ENCODE peak calls at places on chromosomes 1 and 21, in six cellular contexts. One of them, this sample, is unnamed.
A peak's percentile ranks its signal among the peaks of the same experiment; 100 is the strongest.

GRCh38 chr1:234960722-234961467 is 167.7 kb downstream of the TOMM20 start:
- DNase-seq in vagina: no peak
- DNase-seq in colonic mucosa: peak; percentile 85
- DNase-seq in DND-41: no peak
- DNase-seq in sigmoid colon: peak; percentile 66
- DNase-seq in A549: peak; percentile 97
- DNase-seq in this sample: no peak

GRCh38 chr1:41215623-41216022 is 26.5 kb downstream of the SCMH1 start:
- DNase-seq in sigmoid colon: no peak
- DNase-seq in DND-41: no peak
- DNase-seq in colonic mucosa: no peak
- DNase-seq in vagina: no peak
- DNase-seq in A549: no peak
- DNase-seq in this sample: no peak

GRCh38 chr1:11989669-11990068 is 9.4 kb downstream of the MFN2 start:
- DNase-seq in A549: no peak
- DNase-seq in DND-41: no peak
- DNase-seq in vagina: no peak
- DNase-seq in colonic mucosa: no peak
- DNase-seq in sigmoid colon: no peak
- DNase-seq in this sample: no peak

GRCh38 chr1:55120538-55120937 is 81.2 kb downstream of the PCSK9 start:
- DNase-seq in sigmoid colon: no peak
- DNase-seq in colonic mucosa: no peak
- DNase-seq in vagina: no peak
- DNase-seq in DND-41: no peak
- DNase-seq in A549: no peak
- DNase-seq in this sample: no peak

GRCh38 chr21:45415188-45415942 is 10.4 kb downstream of the COL18A1 start:
- DNase-seq in colonic mucosa: no peak
- DNase-seq in vagina: no peak
- DNase-seq in A549: no peak
- DNase-seq in DND-41: no peak
- DNase-seq in sigmoid colon: peak; percentile 61
- DNase-seq in this sample: no peak

GRCh38 chr1:24318988-24319863 is at the start of gene GRHL3:
- DNase-seq in DND-41: no peak
- DNase-seq in colonic mucosa: peak; percentile 79
- DNase-seq in A549: no peak
- DNase-seq in sigmoid colon: no peak
- DNase-seq in vagina: no peak
- DNase-seq in this sample: no peak

GRCh38 chr21:34844924-34845238 is 176.1 kb downstream of the CLIC6 start:
- DNase-seq in colonic mucosa: no peak
- DNase-seq in vagina: no peak
- DNase-seq in DND-41: no peak
- DNase-seq in sigmoid colon: no peak
- DNase-seq in A549: no peak
- DNase-seq in this sample: no peak

GRCh38 chr1:65992160-65993046 is 199.7 kb downstream of the PDE4B start:
- DNase-seq in vagina: no peak
- DNase-seq in A549: peak; percentile 84
- DNase-seq in sigmoid colon: no peak
- DNase-seq in DND-41: no peak
- DNase-seq in colonic mucosa: no peak
- DNase-seq in this sample: no peak

GRCh38 chr1:64033667-64034215 is 169.7 kb upstream of the UBE2U start:
- DNase-seq in A549: no peak
- DNase-seq in DND-41: no peak
- DNase-seq in vagina: no peak
- DNase-seq in colonic mucosa: no peak
- DNase-seq in sigmoid colon: no peak
- DNase-seq in this sample: peak; percentile 90

GRCh38 chr1:8091691-8092090 is 65.6 kb upstream of the ERRFI1 start:
- DNase-seq in sigmoid colon: no peak
- DNase-seq in colonic mucosa: no peak
- DNase-seq in vagina: no peak
- DNase-seq in A549: no peak
- DNase-seq in DND-41: no peak
- DNase-seq in this sample: no peak

GRCh38 chr1:100928128-100928527 is 32.2 kb downstream of the SLC30A7 start:
- DNase-seq in sigmoid colon: no peak
- DNase-seq in vagina: no peak
- DNase-seq in A549: peak; percentile 7
- DNase-seq in colonic mucosa: no peak
- DNase-seq in DND-41: no peak
- DNase-seq in this sample: no peak

GRCh38 chr1:248886237-248886895 is 19.7 kb upstream of the PGBD2 start:
- DNase-seq in vagina: no peak
- DNase-seq in sigmoid colon: no peak
- DNase-seq in colonic mucosa: no peak
- DNase-seq in A549: no peak
- DNase-seq in DND-41: no peak
- DNase-seq in this sample: no peak

GRCh38 chr1:243471754-243472725 is 216.2 kb downstream of the SDCCAG8 start:
- DNase-seq in colonic mucosa: no peak
- DNase-seq in DND-41: no peak
- DNase-seq in A549: no peak
- DNase-seq in sigmoid colon: no peak
- DNase-seq in vagina: no peak
- DNase-seq in this sample: no peak

GRCh38 chr1:205456383-205456867 is 580 bp upstream of the BLACAT1 start:
- DNase-seq in DND-41: no peak
- DNase-seq in A549: no peak
- DNase-seq in vagina: no peak
- DNase-seq in sigmoid colon: no peak
- DNase-seq in colonic mucosa: no peak
- DNase-seq in this sample: no peak

GRCh38 chr21:45945066-45945867 is 36.3 kb upstream of the COL6A1 start:
- DNase-seq in colonic mucosa: no peak
- DNase-seq in DND-41: no peak
- DNase-seq in vagina: no peak
- DNase-seq in sigmoid colon: no peak
- DNase-seq in A549: no peak
- DNase-seq in this sample: no peak

GRCh38 chr1:89589515-89589914 is 43.4 kb upstream of the LRRC8C start:
- DNase-seq in sigmoid colon: no peak
- DNase-seq in vagina: no peak
- DNase-seq in DND-41: no peak
- DNase-seq in colonic mucosa: no peak
- DNase-seq in A549: no peak
- DNase-seq in this sample: no peak

GRCh38 chr1:30471307-30471706 is 252.1 kb downstream of the MATN1 start:
- DNase-seq in sigmoid colon: no peak
- DNase-seq in vagina: no peak
- DNase-seq in A549: no peak
- DNase-seq in DND-41: no peak
- DNase-seq in colonic mucosa: no peak
- DNase-seq in this sample: no peak

GRCh38 chr1:208595236-208595635 is 351.1 kb upstream of the PLXNA2 start:
- DNase-seq in A549: no peak
- DNase-seq in DND-41: no peak
- DNase-seq in vagina: peak; percentile 70
- DNase-seq in colonic mucosa: no peak
- DNase-seq in sigmoid colon: no peak
- DNase-seq in this sample: no peak

GRCh38 chr1:153567621-153568366 is 2.1 kb upstream of the S100A2 start:
- DNase-seq in DND-41: no peak
- DNase-seq in sigmoid colon: no peak
- DNase-seq in vagina: no peak
- DNase-seq in colonic mucosa: peak; percentile 39
- DNase-seq in A549: peak; percentile 82
- DNase-seq in this sample: no peak

GRCh38 chr1:244695937-244696336 is 43.0 kb downstream of the DESI2 start:
- DNase-seq in DND-41: no peak
- DNase-seq in colonic mucosa: no peak
- DNase-seq in vagina: no peak
- DNase-seq in A549: no peak
- DNase-seq in sigmoid colon: no peak
- DNase-seq in this sample: no peak

DNA sequence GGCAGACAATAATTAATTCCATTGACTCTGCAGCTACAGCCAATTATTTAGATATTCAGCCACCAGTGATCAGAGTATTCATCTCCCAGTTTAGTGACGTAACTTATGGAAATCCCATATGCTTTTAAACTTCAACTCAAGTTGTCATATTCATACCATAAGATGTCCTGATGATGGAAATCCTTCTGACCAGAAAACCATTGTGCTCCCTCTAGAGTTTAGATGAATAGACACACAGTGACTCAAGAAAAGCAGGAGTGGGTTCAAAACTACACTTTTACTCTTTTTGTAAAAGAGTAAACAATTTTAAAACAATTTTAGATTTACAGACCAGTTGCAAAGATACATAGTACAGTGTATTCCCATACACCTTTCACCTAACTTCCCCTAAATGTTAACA is 463.7 kb downstream of the KCNT2 start:
- DNase-seq in sigmoid colon: no peak
- DNase-seq in A549: no peak
- DNase-seq in DND-41: no peak
- DNase-seq in colonic mucosa: no peak
- DNase-seq in vagina: no peak
- DNase-seq in this sample: no peak
- TF ChIP-seq CTCF in sigmoid colon: no peak
- TF ChIP-seq CTCF in A549: no peak
- TF ChIP-seq CTCF in DND-41: no peak
- TF ChIP-seq CTCF in colonic mucosa: no peak
- TF ChIP-seq CTCF in vagina: no peak
- TF ChIP-seq CTCF in this sample: no peak

GRCh38 chr1:233607252-233608119 is 6.4 kb upstream of the KCNK1 start:
- DNase-seq in sigmoid colon: no peak
- DNase-seq in A549: no peak
- DNase-seq in DND-41: no peak
- DNase-seq in colonic mucosa: peak; percentile 69
- DNase-seq in vagina: no peak
- DNase-seq in this sample: no peak
- H3K4me3 ChIP-seq in sigmoid colon: no peak overlapping the region
- H3K4me3 ChIP-seq in A549: no peak overlapping the region
- H3K4me3 ChIP-seq in DND-41: no peak overlapping the region
- H3K4me3 ChIP-seq in colonic mucosa: no peak overlapping the region
- H3K4me3 ChIP-seq in vagina: no peak overlapping the region
- H3K4me3 ChIP-seq in this sample: no peak overlapping the region

DNA sequence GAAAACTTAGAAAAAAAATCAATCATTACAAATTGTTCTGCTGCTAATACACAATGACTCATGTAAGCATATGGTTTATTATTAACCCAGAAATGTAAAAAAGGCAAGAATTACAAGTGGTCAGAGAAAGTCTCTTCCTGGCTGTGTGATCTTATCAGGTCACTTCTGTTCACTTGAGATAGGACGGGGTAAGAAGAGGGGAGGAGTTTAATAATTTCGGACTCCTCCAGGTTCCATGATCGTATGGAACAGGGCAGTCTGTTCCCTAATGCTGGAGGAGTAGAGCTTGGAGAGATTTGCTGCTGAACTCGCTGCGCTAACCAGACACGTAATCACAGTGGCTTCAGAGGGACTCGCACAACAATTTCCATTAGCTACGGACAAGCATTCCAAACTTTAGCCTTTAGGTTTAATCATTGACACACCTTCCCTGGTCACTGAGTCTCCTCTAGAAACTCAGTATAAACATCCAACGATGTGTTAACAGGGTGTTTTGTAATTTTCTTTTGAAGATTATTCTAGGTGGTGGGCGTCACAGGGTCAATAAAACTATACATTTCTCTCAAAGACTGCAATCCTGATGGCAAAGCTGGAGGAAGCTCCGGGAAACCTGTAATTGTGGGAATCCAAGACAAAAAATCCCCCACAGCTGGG is 1.3 kb downstream of the CRYZ start:
- DNase-seq in sigmoid colon: no peak
- DNase-seq in vagina: no peak
- DNase-seq in A549: peak; percentile 61
- DNase-seq in DND-41: no peak
- DNase-seq in colonic mucosa: no peak
- DNase-seq in this sample: no peak
- H3K27ac ChIP-seq in sigmoid colon: no peak overlapping the region
- H3K27ac ChIP-seq in vagina: peak overlapping the region; percentile 87
- H3K27ac ChIP-seq in A549: peak overlapping the region; percentile 94
- H3K27ac ChIP-seq in DND-41: no peak overlapping the region
- H3K27ac ChIP-seq in colonic mucosa: no peak overlapping the region
- H3K27ac ChIP-seq in this sample: no peak overlapping the region

GRCh38 chr1:236515443-236515958 is 8.3 kb upstream of the LGALS8 start:
- DNase-seq in colonic mucosa: no peak
- DNase-seq in A549: no peak
- DNase-seq in vagina: no peak
- DNase-seq in DND-41: no peak
- DNase-seq in sigmoid colon: no peak
- DNase-seq in this sample: no peak
- TF ChIP-seq CTCF in colonic mucosa: no peak
- TF ChIP-seq CTCF in A549: no peak
- TF ChIP-seq CTCF in vagina: no peak
- TF ChIP-seq CTCF in DND-41: no peak
- TF ChIP-seq CTCF in sigmoid colon: no peak
- TF ChIP-seq CTCF in this sample: no peak

DNA sequence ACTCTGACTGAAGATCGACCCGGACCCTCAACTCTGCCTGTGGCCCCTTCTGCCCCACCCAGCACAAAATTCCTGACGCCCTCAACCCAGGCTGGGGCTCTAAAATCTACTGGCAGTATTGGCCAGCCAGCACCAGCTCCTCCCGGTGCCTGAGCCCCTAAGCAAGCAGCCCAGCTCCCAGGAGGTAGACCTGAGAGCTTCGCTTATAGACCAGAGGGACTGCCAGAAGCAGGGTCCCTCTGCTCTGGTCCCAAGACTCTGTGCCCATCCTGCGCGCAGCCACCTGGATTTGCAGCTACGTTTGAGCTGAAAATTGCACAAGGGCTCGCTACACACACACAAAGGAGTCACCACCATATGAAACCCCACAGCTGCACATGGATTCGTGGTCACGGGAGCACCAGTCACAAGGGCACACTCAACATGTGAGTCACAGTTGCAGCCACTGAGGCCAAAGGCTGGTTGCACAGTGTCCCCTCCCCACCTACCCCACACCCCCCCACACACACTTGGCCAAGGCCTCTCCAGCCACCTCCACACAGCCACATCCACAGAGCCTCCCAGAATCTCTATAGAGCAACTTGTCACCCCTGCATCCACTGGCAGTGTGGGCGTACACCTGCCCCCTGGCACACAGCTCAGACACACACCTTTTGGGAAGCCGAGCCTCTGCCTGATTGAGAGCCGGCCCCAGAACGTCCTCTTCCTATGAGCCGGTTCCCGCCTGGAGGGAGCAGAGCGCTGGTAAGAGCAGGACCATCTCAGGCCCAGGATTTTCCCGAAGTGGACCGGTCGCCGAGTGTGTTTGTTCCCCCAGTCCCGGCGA is 1.1 kb upstream of the DMBX1 start:
- DNase-seq in A549: no peak
- DNase-seq in sigmoid colon: no peak
- DNase-seq in DND-41: no peak
- DNase-seq in colonic mucosa: no peak
- DNase-seq in vagina: no peak
- DNase-seq in this sample: no peak
- H3K4me3 ChIP-seq in A549: no peak overlapping the region
- H3K4me3 ChIP-seq in sigmoid colon: no peak overlapping the region
- H3K4me3 ChIP-seq in DND-41: no peak overlapping the region
- H3K4me3 ChIP-seq in colonic mucosa: no peak overlapping the region
- H3K4me3 ChIP-seq in vagina: no peak overlapping the region
- H3K4me3 ChIP-seq in this sample: no peak overlapping the region

GRCh38 chr1:2314803-2315710 is 76.3 kb downstream of the MORN1 start:
- DNase-seq in A549: peak; percentile 35
- DNase-seq in vagina: no peak
- DNase-seq in sigmoid colon: peak; percentile 88
- DNase-seq in colonic mucosa: peak; percentile 48
- DNase-seq in DND-41: peak; percentile 63
- DNase-seq in this sample: no peak
- H3K27ac ChIP-seq in A549: peak overlapping the region; percentile 100
- H3K27ac ChIP-seq in vagina: peak overlapping the region; percentile 96
- H3K27ac ChIP-seq in sigmoid colon: peak overlapping the region; percentile 96
- H3K27ac ChIP-seq in colonic mucosa: peak overlapping the region; percentile 78
- H3K27ac ChIP-seq in DND-41: peak overlapping the region; percentile 63
- H3K27ac ChIP-seq in this sample: peak overlapping the region; percentile 49

This sample was measured in brain microvascular endothelial cell.